ENCODE peak calls at places on chromosomes 13 and 19, in five cellular contexts. Z is PC-9, C is colonic mucosa, L is A549, D is tibial nerve. F is an unnamed sample. For H3K4me1, the result is how much of the 10 kb centered on the place peaks cover.

GRCh38 chr13:31518666-31519065 is 220.7 kb upstream of the RXFP2 start:
- DNase-seq in C (no peak), D (no peak), Z (no peak), L (no peak), F (no peak)

GRCh38 chr13:19685445-19685844 is 52.0 kb downstream of the MPHOSPH8 start:
- DNase-seq in Z (no peak), C (no peak), D (no peak), L (no peak), F (no peak)

GRCh38 chr13:44752184-44752583 is 176.1 kb upstream of the TSC22D1 start:
- DNase-seq in D (no peak), C (no peak), L (no peak), Z (no peak), F (no peak)

GRCh38 chr13:29522044-29522685 is 73.3 kb downstream of the SLC7A1 start:
- DNase-seq in C (no peak), Z (no peak), L (no peak), D (no peak), F (no peak)

GRCh38 chr13:92900455-92900854 is 326.2 kb upstream of the GPC6 start:
- DNase-seq in C (no peak), L (no peak), Z (no peak), D (no peak), F (no peak)

GRCh38 chr19:37309834-37310575 is 60.9 kb upstream of the ZNF527 start:
- DNase-seq in Z (no peak), L (peak), D (no peak), C (no peak), F (no peak)

GRCh38 chr13:95058680-95059079 is 242.6 kb downstream of the ABCC4 start:
- DNase-seq in D (no peak), C (no peak), L (no peak), Z (no peak), F (no peak)

GRCh38 chr13:51360489-51360888 is 21.0 kb downstream of the SERPINE3 start:
- DNase-seq in L (no peak), D (no peak), Z (no peak), C (no peak), F (no peak)

GRCh38 chr19:6062274-6062673 is 48.0 kb downstream of the RFX2 start:
- DNase-seq in Z (no peak), D (no peak), L (no peak), C (peak), F (no peak)

GRCh38 chr19:36436531-36436930 is 18.1 kb upstream of the ZFP82 start:
- DNase-seq in Z (peak), L (peak), D (no peak), C (no peak), F (no peak)

GRCh38 chr13:111363121-111363520 is 42.7 kb downstream of the TEX29 start:
- DNase-seq in L (no peak), C (no peak), Z (no peak), D (no peak), F (no peak)

GRCh38 chr19:2016041-2016807 is 710 bp upstream of the BTBD2 start:
- DNase-seq in C (peak), D (peak), Z (peak), L (peak), F (peak)

GRCh38 chr13:91351123-91351522 is 3.6 kb downstream of the MIR17HG start:
- DNase-seq in Z (no peak), C (no peak), L (no peak), D (no peak), F (no peak)

GRCh38 chr13:18946738-18947137 is 234.9 kb downstream of the TUBA3C start:
- DNase-seq in D (no peak), L (no peak), Z (no peak), C (no peak), F (no peak)

GRCh38 chr13:112641456-112641855 is 48.4 kb upstream of the ATP11A start:
- DNase-seq in L (no peak), C (no peak), Z (no peak), D (no peak), F (no peak)

GRCh38 chr13:20446405-20446804 is 79.3 kb downstream of the CRYL1 start:
- DNase-seq in L (no peak), Z (no peak), C (no peak), D (no peak), F (no peak)

GRCh38 chr13:113648218-113648615 is 9.8 kb downstream of the ATP4B start:
- DNase-seq in L (no peak), Z (no peak), D (peak), C (no peak), F (peak)

GRCh38 chr13:79566118-79566517 is 85.2 kb downstream of the NDFIP2 start:
- DNase-seq in L (no peak), C (no peak), Z (no peak), D (no peak), F (no peak)

GRCh38 chr13:32246468-32246867 is 68.7 kb downstream of the ZAR1L start:
- DNase-seq in C (peak), L (peak), Z (peak), D (no peak), F (peak)

GRCh38 chr19:3475449-3475848 is 4.9 kb downstream of the SMIM24 start:
- DNase-seq in D (no peak), Z (no peak), C (no peak), L (no peak), F (no peak)

GRCh38 chr19:49019242-49019932 is 2.5 kb upstream of the LHB start:
- DNase-seq in L (peak), D (no peak), Z (peak), C (peak), F (peak)

GRCh38 chr19:6778386-6778785 is 5.9 kb downstream of the VAV1 start:
- DNase-seq in C (no peak), Z (no peak), L (no peak), D (no peak), F (no peak)

GRCh38 chr13:107258599-107259187 is 690.8 kb upstream of the ARGLU1 start:
- DNase-seq in L (no peak), C (no peak), Z (peak), D (no peak), F (no peak)

GRCh38 chr13:25738342-25738771 is 313.5 kb downstream of the SHISA2 start:
- DNase-seq in C (peak), D (no peak), Z (no peak), L (no peak), F (no peak)

GRCh38 chr13:48402325-48402962 is 10.5 kb downstream of the LPAR6 start:
- DNase-seq in C (no peak), D (no peak), L (no peak), Z (no peak), F (no peak)

DNA sequence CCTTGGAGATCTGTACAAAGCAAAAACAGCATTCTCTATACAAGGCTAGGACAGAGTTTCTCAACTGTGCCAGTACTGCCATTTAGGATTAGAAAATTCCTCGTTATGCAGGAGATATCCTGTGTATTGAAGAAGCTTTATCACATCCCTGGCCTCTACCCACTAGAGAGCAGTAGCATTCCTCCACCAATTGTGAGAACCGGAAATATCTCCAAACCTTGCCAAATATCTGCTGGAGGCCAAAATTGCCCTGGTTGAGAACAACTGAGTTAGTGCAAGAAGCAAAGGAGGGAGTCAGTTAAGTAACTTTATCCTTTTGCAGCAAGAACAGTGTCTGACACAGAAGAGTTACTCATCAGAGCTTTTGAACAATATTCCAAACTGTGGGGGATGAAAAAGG is 16.2 kb upstream of the FREM2 start:
- DNase-seq in D (no peak), Z (no peak), L (no peak), C (no peak), F (no peak)
- TF ChIP-seq CTCF in D (no peak), Z (no peak), L (no peak), C (no peak), F (peak)

DNA sequence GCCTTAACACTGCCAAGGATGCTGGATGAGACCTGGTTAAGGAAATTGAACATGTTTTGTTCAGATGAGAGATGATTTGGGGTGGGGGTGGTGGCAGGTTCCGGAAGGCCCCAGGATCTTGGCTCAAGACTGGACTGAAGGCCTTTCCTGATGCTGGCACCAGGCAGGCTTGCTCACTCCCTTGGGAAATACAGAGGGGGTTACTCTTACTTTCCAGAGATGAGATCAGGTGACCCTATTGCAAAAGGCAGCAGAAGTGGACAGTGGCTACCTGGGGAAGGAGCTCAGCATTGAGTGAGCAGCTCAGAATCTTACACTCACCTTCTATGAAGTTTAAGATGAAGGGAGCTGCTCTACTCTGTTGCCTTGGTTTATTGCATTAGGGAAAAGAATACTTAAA is 10.8 kb downstream of the GATAD2A start:
- DNase-seq in Z (no peak), L (no peak), D (no peak), C (no peak), F (no peak)
- H3K4me1 ChIP-seq in Z (under half), L (under half), D (under half), C (under half), F (under half)

DNA sequence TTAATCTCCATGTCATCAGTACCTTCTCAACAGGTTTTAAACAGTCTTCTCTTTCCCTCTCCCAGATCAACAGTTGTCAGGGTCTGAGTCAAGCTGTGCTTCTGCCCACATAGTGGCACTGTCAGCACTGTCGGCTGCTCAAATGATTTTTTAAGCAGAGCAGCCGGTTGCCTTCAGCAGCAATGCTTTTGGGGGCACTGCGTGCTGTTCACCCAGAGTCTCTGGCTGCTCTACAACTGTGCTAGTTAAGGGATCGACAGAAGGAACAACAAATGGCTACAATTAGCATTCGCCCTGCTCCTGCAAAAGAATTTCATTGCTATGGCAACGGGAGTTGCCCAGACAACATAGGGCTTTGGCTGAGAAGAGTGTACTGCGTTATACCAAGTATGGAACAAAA is 412.9 kb downstream of the DIAPH3 start:
- DNase-seq in Z (no peak), C (no peak), D (no peak), L (no peak), F (peak)
- TF ChIP-seq CTCF in Z (no peak), C (no peak), D (no peak), L (no peak), F (no peak)

GRCh38 chr19:43467730-43468129 is 2.3 kb upstream of the LYPD3 start:
- DNase-seq in L (no peak), D (no peak), Z (peak), C (no peak), F (no peak)
- H3K4me1 ChIP-seq in L (under half), D (under half), Z (half or more), C (under half), F (under half)

DNA sequence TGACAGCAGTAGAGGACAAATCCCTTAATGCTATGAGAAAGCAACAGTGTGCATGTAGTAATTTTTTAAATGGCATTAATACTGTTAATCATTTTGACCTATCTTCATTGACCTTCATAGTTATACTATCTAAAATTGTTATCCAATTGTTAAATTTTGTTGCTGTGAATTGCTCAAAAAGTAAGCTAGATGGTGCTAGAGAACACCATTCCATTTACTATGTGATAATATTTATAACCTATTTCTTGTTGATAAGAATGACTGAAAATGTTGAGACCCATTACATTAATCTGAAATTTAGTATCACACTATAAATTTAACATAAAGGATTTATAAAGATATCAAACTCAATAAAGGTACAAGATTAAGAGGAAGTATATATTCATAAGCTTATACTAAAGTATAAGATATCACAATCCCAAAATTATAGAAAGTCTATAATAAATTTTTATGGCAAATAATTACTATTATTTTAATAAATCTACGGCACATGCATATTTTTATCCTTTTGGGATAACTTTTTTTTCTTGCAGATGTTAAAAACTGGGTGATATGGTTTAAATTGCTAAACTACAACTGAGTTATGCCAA is 1573.3 kb downstream of the PCDH9 start:
- DNase-seq in D (no peak), Z (no peak), C (no peak), L (peak), F (no peak)
- TF ChIP-seq CTCF in D (peak), Z (peak), C (peak), L (peak), F (peak)

DNA sequence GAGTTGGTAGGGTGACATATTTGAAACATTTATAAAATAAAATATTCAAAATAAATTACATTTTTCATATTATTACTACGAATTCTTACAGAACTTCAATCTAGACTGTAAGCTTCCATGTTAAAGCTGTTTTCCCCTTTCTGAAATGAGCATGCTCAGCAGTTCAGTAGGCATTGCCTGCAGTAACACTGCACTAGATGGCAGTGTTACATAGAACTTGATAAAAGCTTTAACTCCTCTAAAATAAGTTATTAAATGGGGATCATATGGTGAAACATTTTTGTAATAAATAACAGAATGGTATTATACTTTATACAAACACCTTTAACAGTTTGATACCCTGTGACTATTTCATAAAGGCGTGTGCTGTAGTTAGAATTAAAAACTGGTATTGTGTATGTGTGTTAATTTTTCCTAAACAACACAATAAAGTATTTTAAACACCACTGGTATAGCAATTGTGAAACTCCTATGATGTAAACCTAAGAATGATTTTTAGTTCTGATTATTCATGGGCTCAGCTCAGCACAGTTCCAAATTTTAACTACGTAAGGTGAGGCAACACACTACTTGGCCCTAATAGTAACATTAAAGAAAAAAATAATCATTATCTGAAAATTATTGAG is 11.6 kb upstream of the GPR18 start:
- DNase-seq in Z (no peak), C (no peak), L (peak), D (no peak), F (peak)
- H3K4me1 ChIP-seq in Z (under half), C (under half), L (under half), D (under half), F (under half)

F was measured in Caco-2.